ENCODE peak calls at places on chromosomes 4 and X, in nine cellular contexts. Y is lung, V is kidney, P is hepatocyte, F is A549, N is mammary epithelial cell, D is Peyer's patch, I is right lobe of liver, R is GM23248. H is an unnamed sample.

GRCh38 chrX:3713225-3713936 is at the start of gene PRKX:
- DNase-seq in Y (peak; percentile 36), V (peak; percentile 91), P (peak; percentile 79), F (peak; percentile 61), N (peak; percentile 58), D (peak; percentile 66), I (peak; percentile 72), R (peak; percentile 65), H (peak; percentile 78)

GRCh38 chr4:81470456-81471327 is 1.0 kb downstream of the RASGEF1B start:
- DNase-seq in Y (peak; percentile 52), V (peak; percentile 81), P (peak; percentile 57), F (no peak), N (peak; percentile 36), D (peak; percentile 71), I (peak; percentile 59), R (peak; percentile 37), H (peak; percentile 64)

GRCh38 chr4:122827258-122827887 is 742 bp downstream of the FGF2 start:
- DNase-seq in Y (no peak), V (peak; percentile 81), P (peak; percentile 30), F (no peak), N (peak; percentile 42), D (no peak), I (peak; percentile 30), R (peak; percentile 65), H (peak; percentile 49)

GRCh38 chr4:100269446-100269845 is 79.2 kb upstream of the DDIT4L start:
- DNase-seq in Y (no peak), V (no peak), P (no peak), F (no peak), N (no peak), D (no peak), I (no peak), R (no peak), H (no peak)

GRCh38 chrX:119228506-119229290 is 7.4 kb upstream of the PGRMC1 start:
- DNase-seq in Y (no peak), V (no peak), P (peak; percentile 23), F (peak; percentile 56), N (peak; percentile 50), D (no peak), I (no peak), R (peak; percentile 90), H (no peak)

GRCh38 chrX:63835361-63835760 is 50.3 kb upstream of the ARHGEF9 start:
- DNase-seq in Y (no peak), V (no peak), P (no peak), F (no peak), N (no peak), D (no peak), I (no peak), R (no peak), H (no peak)

GRCh38 chr4:109207060-109207459 is 95.4 kb downstream of the COL25A1 start:
- DNase-seq in Y (no peak), V (no peak), P (peak; percentile 10), F (no peak), N (peak; percentile 11), D (no peak), I (no peak), R (peak; percentile 72), H (no peak)

GRCh38 chrX:21638311-21638710 is 19.8 kb downstream of the KLHL34 start:
- DNase-seq in Y (no peak), V (no peak), P (no peak), F (no peak), N (peak; percentile 51), D (no peak), I (no peak), R (peak; percentile 74), H (no peak)

GRCh38 chr4:67436742-67437141 is 108.6 kb downstream of the CENPC start:
- DNase-seq in Y (no peak), V (no peak), P (peak; percentile 50), F (no peak), N (peak; percentile 18), D (no peak), I (no peak), R (no peak), H (no peak)

GRCh38 chr4:164023214-164023613 is 528.7 kb downstream of the TMA16 start:
- DNase-seq in Y (no peak), V (no peak), P (no peak), F (no peak), N (no peak), D (no peak), I (no peak), R (no peak), H (no peak)

GRCh38 chr4:184807797-184808718 is 17.7 kb downstream of the ACSL1 start:
- DNase-seq in Y (no peak), V (no peak), P (no peak), F (no peak), N (peak; percentile 68), D (no peak), I (no peak), R (peak; percentile 61), H (no peak)
- H3K4me1 ChIP-seq in Y (peaks cover 11% of the 10 kb centered on the region), V (peaks cover 31% of the 10 kb centered on the region), P (peaks cover 45% of the 10 kb centered on the region), F (peaks cover 48% of the 10 kb centered on the region), N (peaks cover 40% of the 10 kb centered on the region), D (peaks cover 11% of the 10 kb centered on the region), I (peaks cover 43% of the 10 kb centered on the region), R (peaks cover 12% of the 10 kb centered on the region), H (peaks cover 53% of the 10 kb centered on the region)

GRCh38 chrX:65707153-65707552 is 39.7 kb downstream of the MSN start:
- DNase-seq in Y (no peak), V (no peak), P (no peak), F (no peak), N (no peak), D (no peak), I (no peak), R (no peak), H (no peak)

GRCh38 chrX:65706041-65706828 is 38.8 kb downstream of the MSN start:
- DNase-seq in Y (peak; percentile 54), V (no peak), P (no peak), F (peak; percentile 61), N (peak; percentile 83), D (no peak), I (peak; percentile 37), R (peak; percentile 83), H (no peak)

DNA sequence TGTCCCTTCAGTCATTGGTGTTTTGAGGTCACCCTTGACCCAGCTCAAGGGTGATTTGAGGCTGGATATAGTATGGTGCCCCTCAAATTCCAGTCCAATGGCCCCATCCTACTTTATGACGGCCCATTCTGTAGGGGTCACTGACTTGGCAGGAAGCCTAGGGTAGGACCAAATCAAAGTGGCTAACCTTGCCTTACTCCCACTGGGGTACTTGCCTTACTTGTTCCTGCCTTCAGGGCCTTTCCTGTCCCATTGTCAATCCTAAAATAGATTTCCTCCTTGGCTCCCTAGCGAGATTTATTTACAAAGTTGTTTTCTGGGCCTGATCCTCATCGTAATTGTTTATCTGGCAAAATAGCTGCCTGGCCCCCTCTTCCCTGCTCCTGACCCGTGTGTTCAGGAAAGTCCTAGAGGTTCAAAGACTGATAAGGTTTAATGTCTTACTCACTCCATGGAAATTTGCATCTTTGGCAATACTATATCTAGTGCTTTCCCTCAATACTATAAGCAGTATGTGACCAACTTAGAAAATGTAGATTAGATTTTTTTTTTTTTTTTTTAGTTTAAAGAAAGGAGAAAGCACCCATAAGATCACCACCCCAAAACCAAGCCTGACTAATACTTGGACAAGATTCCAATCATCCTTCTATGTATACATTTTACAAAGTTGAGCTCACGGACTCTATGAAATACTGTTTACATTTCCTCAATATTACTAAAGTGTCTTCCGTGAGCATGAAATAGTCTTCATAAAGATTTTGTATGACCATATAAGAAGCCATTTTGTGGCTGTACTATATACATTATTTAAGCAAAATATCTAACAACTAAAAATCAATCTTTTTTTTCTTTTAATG is 44.8 kb downstream of the MSN start:
- DNase-seq in Y (no peak), V (no peak), P (no peak), F (no peak), N (no peak), D (no peak), I (no peak), R (no peak), H (no peak)
- H3K4me1 ChIP-seq in Y (peaks cover 7% of the 10 kb centered on the region), V (no peaks in the 10 kb centered on the region), P (no peaks in the 10 kb centered on the region), F (peaks cover 4% of the 10 kb centered on the region), N (peaks cover 6% of the 10 kb centered on the region), D (no peaks in the 10 kb centered on the region), I (no peaks in the 10 kb centered on the region), R (peaks cover 4% of the 10 kb centered on the region), H (no peaks in the 10 kb centered on the region)

GRCh38 chrX:79096339-79096638 is 48.2 kb upstream of the GPR174 start:
- DNase-seq in Y (no peak), V (no peak), P (no peak), F (no peak), N (no peak), D (no peak), I (no peak), R (no peak), H (no peak)
- H3K4me1 ChIP-seq in Y (no peaks in the 10 kb centered on the region), V (no peaks in the 10 kb centered on the region), P (no peaks in the 10 kb centered on the region), F (no peaks in the 10 kb centered on the region), N (no peaks in the 10 kb centered on the region), D (no peaks in the 10 kb centered on the region), I (no peaks in the 10 kb centered on the region), R (no peaks in the 10 kb centered on the region), H (no peaks in the 10 kb centered on the region)

GRCh38 chr4:1241936-1242505 is 6.9 kb downstream of the CTBP1 start:
- DNase-seq in Y (no peak), V (no peak), P (peak; percentile 4), F (no peak), N (no peak), D (no peak), I (peak; percentile 47), R (no peak), H (peak; percentile 6)

GRCh38 chr4:1243451-1244080 is 5.4 kb downstream of the CTBP1 start:
- DNase-seq in Y (no peak), V (no peak), P (peak; percentile 3), F (no peak), N (no peak), D (no peak), I (peak; percentile 17), R (no peak), H (peak; percentile 11)

GRCh38 chr4:1244081-1244977 is 4.6 kb downstream of the CTBP1 start:
- DNase-seq in Y (no peak), V (peak; percentile 79), P (peak; percentile 4), F (no peak), N (no peak), D (no peak), I (peak; percentile 58), R (peak; percentile 28), H (peak; percentile 16)

GRCh38 chr4:1241466-1241935 is 7.4 kb downstream of the CTBP1 start:
- DNase-seq in Y (no peak), V (peak; percentile 69), P (no peak), F (no peak), N (no peak), D (no peak), I (no peak), R (no peak), H (peak; percentile 40)

DNA sequence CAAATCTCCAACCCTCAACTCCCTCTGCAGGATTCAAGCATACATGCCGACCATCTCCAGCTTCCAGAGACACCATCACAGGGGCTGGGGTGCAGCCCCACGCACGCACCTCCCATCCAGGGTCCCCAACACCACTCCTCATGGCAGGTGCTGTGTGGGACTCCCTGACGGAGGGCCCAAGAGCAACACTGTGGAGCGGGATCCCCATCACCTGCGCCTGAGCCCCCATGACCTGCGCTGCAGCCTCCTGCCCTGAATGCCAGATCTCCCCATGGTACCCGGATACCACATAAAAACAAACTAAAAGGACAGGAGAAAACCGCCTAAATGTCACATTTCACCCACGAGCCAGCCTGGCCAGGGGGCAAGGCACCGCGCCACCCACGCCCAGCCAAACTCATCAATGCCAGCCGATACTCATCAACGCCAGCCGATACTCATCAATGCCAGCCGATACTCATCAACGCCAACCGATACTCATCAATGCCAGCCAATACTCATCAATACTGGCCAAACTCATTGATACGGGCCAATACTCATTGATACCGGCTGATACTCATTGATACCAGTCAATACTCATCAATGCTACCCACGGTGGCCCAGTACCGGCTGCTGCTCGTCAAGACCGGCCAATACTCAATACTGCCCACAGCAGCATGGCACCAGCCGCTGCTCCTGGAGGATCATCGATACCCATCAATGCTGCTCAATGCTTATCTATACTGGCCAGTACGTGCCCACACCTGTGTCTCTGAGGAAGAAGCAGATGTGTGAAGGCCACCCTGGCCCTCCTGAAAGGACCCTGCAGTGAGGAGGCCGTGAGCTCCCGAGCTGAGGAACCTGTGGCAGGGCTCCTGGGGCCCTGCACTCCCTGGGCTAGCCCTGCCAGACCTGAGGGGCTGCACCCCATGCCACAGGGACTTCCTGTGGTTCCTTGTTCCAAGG is 6.2 kb downstream of the CTBP1 start:
- DNase-seq in Y (no peak), V (peak; percentile 64), P (peak; percentile 2), F (no peak), N (no peak), D (no peak), I (peak; percentile 15), R (no peak), H (peak; percentile 4)
- H3K4me1 ChIP-seq in Y (peaks cover 42% of the 10 kb centered on the region), V (peaks cover 19% of the 10 kb centered on the region), P (peaks cover 27% of the 10 kb centered on the region), F (peaks cover 12% of the 10 kb centered on the region), N (peaks cover 21% of the 10 kb centered on the region), D (peaks cover 66% of the 10 kb centered on the region), I (peaks cover 51% of the 10 kb centered on the region), R (peaks cover 13% of the 10 kb centered on the region), H (peaks cover 61% of the 10 kb centered on the region)

H was measured in transverse colon.